ENCODE peak calls at places on chromosome 7, in five cellular contexts. One of them, this sample, is unnamed.
A peak's percentile ranks its signal among the peaks of the same experiment; 100 is the strongest.

GRCh38 chr7:33742521-33742920 is 162.8 kb upstream of the BMPER start:
- DNase-seq in H9: no peak
- DNase-seq in neuronal stem cell: no peak
- DNase-seq in mesenchymal stem cell: no peak
- DNase-seq in trophoblast cell: no peak
- DNase-seq in this sample: no peak

GRCh38 chr7:133310232-133310852 is 57.5 kb downstream of the EXOC4 start:
- DNase-seq in H9: no peak
- DNase-seq in neuronal stem cell: no peak
- DNase-seq in mesenchymal stem cell: peak; percentile 7
- DNase-seq in trophoblast cell: no peak
- DNase-seq in this sample: no peak

GRCh38 chr7:139773372-139773771 is 4.4 kb downstream of the HIPK2 start:
- DNase-seq in H9: no peak
- DNase-seq in neuronal stem cell: no peak
- DNase-seq in mesenchymal stem cell: peak; percentile 7
- DNase-seq in trophoblast cell: no peak
- DNase-seq in this sample: no peak

GRCh38 chr7:111076205-111076604 is 14.7 kb upstream of the LRRN3 start:
- DNase-seq in H9: no peak
- DNase-seq in neuronal stem cell: no peak
- DNase-seq in mesenchymal stem cell: no peak
- DNase-seq in trophoblast cell: peak; percentile 62
- DNase-seq in this sample: no peak

GRCh38 chr7:2941201-2941859 is 97.2 kb upstream of the GNA12 start:
- DNase-seq in H9: peak; percentile 5
- DNase-seq in neuronal stem cell: no peak
- DNase-seq in mesenchymal stem cell: no peak
- DNase-seq in trophoblast cell: no peak
- DNase-seq in this sample: no peak

GRCh38 chr7:135979674-135980660 is 2.8 kb upstream of the MTPN start:
- DNase-seq in H9: no peak
- DNase-seq in neuronal stem cell: no peak
- DNase-seq in mesenchymal stem cell: peak; percentile 72
- DNase-seq in trophoblast cell: peak; percentile 14
- DNase-seq in this sample: no peak

GRCh38 chr7:107035446-107035845 is 9.1 kb upstream of the PRKAR2B start:
- DNase-seq in H9: no peak
- DNase-seq in neuronal stem cell: no peak
- DNase-seq in mesenchymal stem cell: peak; percentile 96
- DNase-seq in trophoblast cell: peak; percentile 49
- DNase-seq in this sample: no peak

GRCh38 chr7:16619979-16620408 is 25.6 kb downstream of the ANKMY2 start:
- DNase-seq in H9: no peak
- DNase-seq in neuronal stem cell: no peak
- DNase-seq in mesenchymal stem cell: no peak
- DNase-seq in trophoblast cell: peak; percentile 9
- DNase-seq in this sample: no peak

GRCh38 chr7:70836946-70837345 is 295.0 kb upstream of the GALNT17 start:
- DNase-seq in H9: no peak
- DNase-seq in neuronal stem cell: no peak
- DNase-seq in mesenchymal stem cell: no peak
- DNase-seq in trophoblast cell: no peak
- DNase-seq in this sample: no peak

GRCh38 chr7:132562690-132563089 is 13.6 kb downstream of the PLXNA4 start:
- DNase-seq in H9: no peak
- DNase-seq in neuronal stem cell: no peak
- DNase-seq in mesenchymal stem cell: no peak
- DNase-seq in trophoblast cell: no peak
- DNase-seq in this sample: no peak

GRCh38 chr7:51224811-51225581 is 91.6 kb downstream of the COBL start:
- DNase-seq in H9: peak; percentile 67
- DNase-seq in neuronal stem cell: no peak
- DNase-seq in mesenchymal stem cell: no peak
- DNase-seq in trophoblast cell: peak; percentile 66
- DNase-seq in this sample: peak; percentile 31

GRCh38 chr7:157058026-157058425 is 47.6 kb upstream of the MNX1 start:
- DNase-seq in H9: no peak
- DNase-seq in neuronal stem cell: no peak
- DNase-seq in mesenchymal stem cell: no peak
- DNase-seq in trophoblast cell: no peak
- DNase-seq in this sample: no peak

GRCh38 chr7:40059057-40059456 is 75.4 kb downstream of the MPLKIP start:
- DNase-seq in H9: no peak
- DNase-seq in neuronal stem cell: no peak
- DNase-seq in mesenchymal stem cell: no peak
- DNase-seq in trophoblast cell: peak; percentile 88
- DNase-seq in this sample: no peak

GRCh38 chr7:137882261-137882668 is 35.5 kb upstream of the DGKI start:
- DNase-seq in H9: no peak
- DNase-seq in neuronal stem cell: no peak
- DNase-seq in mesenchymal stem cell: peak; percentile 91
- DNase-seq in trophoblast cell: peak; percentile 63
- DNase-seq in this sample: no peak

GRCh38 chr7:116678812-116679211 is 6.8 kb downstream of the MET start:
- DNase-seq in H9: no peak
- DNase-seq in neuronal stem cell: no peak
- DNase-seq in mesenchymal stem cell: no peak
- DNase-seq in trophoblast cell: no peak
- DNase-seq in this sample: no peak

GRCh38 chr7:123715793-123716192 is 33.0 kb downstream of the WASL start:
- DNase-seq in H9: no peak
- DNase-seq in neuronal stem cell: no peak
- DNase-seq in mesenchymal stem cell: no peak
- DNase-seq in trophoblast cell: no peak
- DNase-seq in this sample: no peak

GRCh38 chr7:130144632-130145171 is 60.5 kb downstream of the TMEM209 start:
- DNase-seq in H9: no peak
- DNase-seq in neuronal stem cell: no peak
- DNase-seq in mesenchymal stem cell: peak; percentile 10
- DNase-seq in trophoblast cell: peak; percentile 73
- DNase-seq in this sample: peak; percentile 32

GRCh38 chr7:36683111-36683510 is 41.2 kb downstream of the AOAH start:
- DNase-seq in H9: no peak
- DNase-seq in neuronal stem cell: no peak
- DNase-seq in mesenchymal stem cell: no peak
- DNase-seq in trophoblast cell: peak; percentile 83
- DNase-seq in this sample: no peak

GRCh38 chr7:36683695-36684357 is 40.5 kb downstream of the AOAH start:
- DNase-seq in H9: no peak
- DNase-seq in neuronal stem cell: no peak
- DNase-seq in mesenchymal stem cell: no peak
- DNase-seq in trophoblast cell: peak; percentile 95
- DNase-seq in this sample: no peak

GRCh38 chr7:36684951-36685350 is 39.3 kb downstream of the AOAH start:
- DNase-seq in H9: no peak
- DNase-seq in neuronal stem cell: no peak
- DNase-seq in mesenchymal stem cell: no peak
- DNase-seq in trophoblast cell: no peak
- DNase-seq in this sample: no peak

GRCh38 chr7:36690514-36691187 is 33.6 kb downstream of the AOAH start:
- DNase-seq in H9: no peak
- DNase-seq in neuronal stem cell: no peak
- DNase-seq in mesenchymal stem cell: no peak
- DNase-seq in trophoblast cell: no peak
- DNase-seq in this sample: no peak

DNA sequence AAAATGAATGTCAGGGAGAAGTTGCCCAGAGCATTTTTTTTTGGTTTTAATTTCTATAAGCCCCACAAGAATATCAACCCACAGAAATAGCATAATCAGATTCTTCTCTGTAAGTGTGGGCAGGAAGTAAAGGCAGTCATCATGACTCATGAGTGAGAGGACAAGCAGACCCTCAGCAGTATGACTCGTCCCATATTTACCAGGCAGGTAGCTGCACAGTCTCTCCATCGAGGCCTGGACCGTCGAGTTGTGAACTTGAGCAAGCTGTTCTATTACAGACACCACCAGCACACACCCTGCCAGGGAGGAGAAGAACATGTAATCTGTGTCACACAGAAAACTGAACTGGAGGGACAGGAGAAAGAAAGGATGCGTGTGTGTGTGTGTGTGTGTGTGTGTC is 37.8 kb downstream of the AOAH start:
- DNase-seq in H9: no peak
- DNase-seq in neuronal stem cell: no peak
- DNase-seq in mesenchymal stem cell: peak; percentile 11
- DNase-seq in trophoblast cell: no peak
- DNase-seq in this sample: no peak
- H4K8ac ChIP-seq in H9: no peak overlapping the region
- H4K8ac ChIP-seq in neuronal stem cell: no peak overlapping the region
- H4K8ac ChIP-seq in mesenchymal stem cell: no peak overlapping the region
- H4K8ac ChIP-seq in trophoblast cell: no peak overlapping the region
- H4K8ac ChIP-seq in this sample: no peak overlapping the region

DNA sequence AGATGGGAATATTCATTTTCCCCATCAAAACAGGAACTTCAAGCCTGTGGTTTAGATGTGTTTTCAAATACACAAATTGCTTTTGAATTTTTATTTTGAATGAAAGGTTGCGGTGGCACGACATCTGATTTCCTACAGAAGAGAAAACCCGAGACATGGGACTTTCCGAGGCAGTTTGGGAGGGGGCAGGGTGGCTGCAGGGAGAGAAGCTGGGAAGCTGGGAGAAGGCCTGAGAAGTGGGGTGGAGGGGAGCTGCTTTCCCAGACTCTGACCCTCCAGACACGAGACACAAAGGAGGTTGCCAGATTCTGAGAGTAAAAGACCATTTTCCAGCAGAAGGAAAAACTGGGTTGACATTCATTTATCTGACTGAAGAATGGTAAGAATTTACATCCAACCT is 19.6 kb downstream of the TMEM176A start:
- DNase-seq in H9: no peak
- DNase-seq in neuronal stem cell: no peak
- DNase-seq in mesenchymal stem cell: no peak
- DNase-seq in trophoblast cell: no peak
- DNase-seq in this sample: no peak
- H2BK12ac ChIP-seq in H9: no peak overlapping the region
- H2BK12ac ChIP-seq in neuronal stem cell: no peak overlapping the region
- H2BK12ac ChIP-seq in mesenchymal stem cell: no peak overlapping the region
- H2BK12ac ChIP-seq in trophoblast cell: no peak overlapping the region
- H2BK12ac ChIP-seq in this sample: no peak overlapping the region

GRCh38 chr7:86653919-86654659 is 10.4 kb downstream of the GRM3 start:
- DNase-seq in H9: peak; percentile 32
- DNase-seq in neuronal stem cell: peak; percentile 29
- DNase-seq in mesenchymal stem cell: no peak
- DNase-seq in trophoblast cell: no peak
- DNase-seq in this sample: no peak
- H4K8ac ChIP-seq in H9: no peak overlapping the region
- H4K8ac ChIP-seq in neuronal stem cell: no peak overlapping the region
- H4K8ac ChIP-seq in mesenchymal stem cell: no peak overlapping the region
- H4K8ac ChIP-seq in trophoblast cell: no peak overlapping the region
- H4K8ac ChIP-seq in this sample: no peak overlapping the region

GRCh38 chr7:28998110-28998509 is 40.0 kb upstream of the TRIL start:
- DNase-seq in H9: no peak
- DNase-seq in neuronal stem cell: no peak
- DNase-seq in mesenchymal stem cell: peak; percentile 45
- DNase-seq in trophoblast cell: no peak
- DNase-seq in this sample: no peak
- H2BK12ac ChIP-seq in H9: no peak overlapping the region
- H2BK12ac ChIP-seq in neuronal stem cell: no peak overlapping the region
- H2BK12ac ChIP-seq in mesenchymal stem cell: peak overlapping the region; percentile 11
- H2BK12ac ChIP-seq in trophoblast cell: no peak overlapping the region
- H2BK12ac ChIP-seq in this sample: no peak overlapping the region

GRCh38 chr7:142585425-142585824 is 163.8 kb upstream of the PRSS1 start:
- DNase-seq in H9: no peak
- DNase-seq in neuronal stem cell: no peak
- DNase-seq in mesenchymal stem cell: no peak
- DNase-seq in trophoblast cell: no peak
- DNase-seq in this sample: no peak

GRCh38 chr7:142584765-142585164 is 164.5 kb upstream of the PRSS1 start:
- DNase-seq in H9: no peak
- DNase-seq in neuronal stem cell: no peak
- DNase-seq in mesenchymal stem cell: peak; percentile 61
- DNase-seq in trophoblast cell: peak; percentile 59
- DNase-seq in this sample: no peak

GRCh38 chr7:142586611-142587010 is 162.7 kb upstream of the PRSS1 start:
- DNase-seq in H9: no peak
- DNase-seq in neuronal stem cell: no peak
- DNase-seq in mesenchymal stem cell: no peak
- DNase-seq in trophoblast cell: no peak
- DNase-seq in this sample: no peak

GRCh38 chr7:142590077-142590476 is 159.2 kb upstream of the PRSS1 start:
- DNase-seq in H9: no peak
- DNase-seq in neuronal stem cell: no peak
- DNase-seq in mesenchymal stem cell: no peak
- DNase-seq in trophoblast cell: no peak
- DNase-seq in this sample: no peak

DNA sequence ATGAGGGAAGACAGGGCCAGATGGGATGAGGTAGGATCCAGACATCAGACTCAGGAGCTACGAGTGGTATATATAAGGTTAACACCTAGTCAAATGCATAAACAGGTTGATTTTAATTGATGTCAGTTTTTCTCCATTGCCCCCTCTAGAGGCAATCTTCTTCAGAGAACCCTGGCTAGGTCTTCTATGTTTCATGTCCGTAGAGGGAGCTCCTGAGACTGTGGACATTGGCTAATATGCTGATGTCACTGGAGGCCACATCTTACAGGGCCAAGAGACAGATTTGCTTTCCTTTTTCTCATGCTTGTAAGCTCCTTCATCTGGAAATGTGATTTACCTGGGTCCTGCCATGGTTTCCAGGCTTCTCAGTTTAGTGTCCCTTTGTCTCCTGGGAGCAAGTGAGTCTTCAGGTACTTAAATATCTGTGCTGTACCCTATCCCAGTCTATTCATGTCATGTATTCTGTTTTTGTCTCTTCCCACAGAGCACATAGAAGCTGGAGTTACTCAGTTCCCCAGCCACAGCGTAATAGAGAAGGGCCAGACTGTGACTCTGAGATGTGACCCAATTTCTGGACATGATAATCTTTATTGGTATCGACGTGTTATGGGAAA is 161.6 kb upstream of the PRSS1 start:
- DNase-seq in H9: peak; percentile 50
- DNase-seq in neuronal stem cell: peak; percentile 11
- DNase-seq in mesenchymal stem cell: peak; percentile 87
- DNase-seq in trophoblast cell: peak; percentile 79
- DNase-seq in this sample: no peak
- H4K8ac ChIP-seq in H9: no peak overlapping the region
- H4K8ac ChIP-seq in neuronal stem cell: no peak overlapping the region
- H4K8ac ChIP-seq in mesenchymal stem cell: no peak overlapping the region
- H4K8ac ChIP-seq in trophoblast cell: no peak overlapping the region
- H4K8ac ChIP-seq in this sample: no peak overlapping the region

GRCh38 chr7:125386211-125386610 is 456.6 kb upstream of the POT1 start:
- DNase-seq in H9: no peak
- DNase-seq in neuronal stem cell: no peak
- DNase-seq in mesenchymal stem cell: no peak
- DNase-seq in trophoblast cell: peak; percentile 66
- DNase-seq in this sample: no peak
- H2BK12ac ChIP-seq in H9: no peak overlapping the region
- H2BK12ac ChIP-seq in neuronal stem cell: no peak overlapping the region
- H2BK12ac ChIP-seq in mesenchymal stem cell: no peak overlapping the region
- H2BK12ac ChIP-seq in trophoblast cell: no peak overlapping the region
- H2BK12ac ChIP-seq in this sample: no peak overlapping the region